ENCODE peak calls at places on chromosomes 3 and 15, in four cellular contexts. One of them, this sample, is unnamed.

GRCh38 chr15:51793521-51793920 is 35.9 kb upstream of the TMOD3 start:
- DNase-seq in activated naive CD4-positive, alpha-beta T cell treated with anti-CD3 and anti-CD28 coated beads, Interleukin-2, amount 50 U/mL, for 72 hours: no peak
- DNase-seq in glomerular endothelial cell: no peak
- DNase-seq in neuronal stem cell: no peak
- DNase-seq in this sample: no peak

GRCh38 chr3:71787851-71788405 is 3.0 kb upstream of the PROK2 start:
- DNase-seq in activated naive CD4-positive, alpha-beta T cell treated with anti-CD3 and anti-CD28 coated beads, Interleukin-2, amount 50 U/mL, for 72 hours: no peak
- DNase-seq in neuronal stem cell: no peak
- DNase-seq in glomerular endothelial cell: no peak
- DNase-seq in this sample: no peak

GRCh38 chr3:15297592-15298350 is 34.6 kb downstream of the SH3BP5 start:
- DNase-seq in activated naive CD4-positive, alpha-beta T cell treated with anti-CD3 and anti-CD28 coated beads, Interleukin-2, amount 50 U/mL, for 72 hours: no peak
- DNase-seq in neuronal stem cell: no peak
- DNase-seq in glomerular endothelial cell: no peak
- DNase-seq in this sample: no peak

GRCh38 chr3:48564022-48564421 is 441 bp upstream of the UCN2 start:
- DNase-seq in activated naive CD4-positive, alpha-beta T cell treated with anti-CD3 and anti-CD28 coated beads, Interleukin-2, amount 50 U/mL, for 72 hours: no peak
- DNase-seq in neuronal stem cell: no peak
- DNase-seq in glomerular endothelial cell: no peak
- DNase-seq in this sample: no peak

GRCh38 chr3:100023150-100023549 is 91.2 kb downstream of the FILIP1L start:
- DNase-seq in glomerular endothelial cell: no peak
- DNase-seq in activated naive CD4-positive, alpha-beta T cell treated with anti-CD3 and anti-CD28 coated beads, Interleukin-2, amount 50 U/mL, for 72 hours: no peak
- DNase-seq in neuronal stem cell: no peak
- DNase-seq in this sample: no peak

GRCh38 chr3:45227946-45228345 is 1.9 kb upstream of the TMEM158 start:
- DNase-seq in activated naive CD4-positive, alpha-beta T cell treated with anti-CD3 and anti-CD28 coated beads, Interleukin-2, amount 50 U/mL, for 72 hours: no peak
- DNase-seq in neuronal stem cell: no peak
- DNase-seq in glomerular endothelial cell: no peak
- DNase-seq in this sample: no peak

GRCh38 chr15:100291106-100291505 is 50.7 kb downstream of the ADAMTS17 start:
- DNase-seq in glomerular endothelial cell: no peak
- DNase-seq in neuronal stem cell: no peak
- DNase-seq in activated naive CD4-positive, alpha-beta T cell treated with anti-CD3 and anti-CD28 coated beads, Interleukin-2, amount 50 U/mL, for 72 hours: no peak
- DNase-seq in this sample: no peak

GRCh38 chr3:107838196-107838595 is 252.6 kb downstream of the CD47 start:
- DNase-seq in neuronal stem cell: no peak
- DNase-seq in activated naive CD4-positive, alpha-beta T cell treated with anti-CD3 and anti-CD28 coated beads, Interleukin-2, amount 50 U/mL, for 72 hours: no peak
- DNase-seq in glomerular endothelial cell: no peak
- DNase-seq in this sample: no peak

GRCh38 chr3:113211370-113212154 is at the start of gene BOC:
- DNase-seq in glomerular endothelial cell: no peak
- DNase-seq in activated naive CD4-positive, alpha-beta T cell treated with anti-CD3 and anti-CD28 coated beads, Interleukin-2, amount 50 U/mL, for 72 hours: peak
- DNase-seq in neuronal stem cell: peak
- DNase-seq in this sample: peak

GRCh38 chr15:31304736-31305365 is 21.8 kb upstream of the KLF13 start:
- DNase-seq in neuronal stem cell: no peak
- DNase-seq in glomerular endothelial cell: no peak
- DNase-seq in activated naive CD4-positive, alpha-beta T cell treated with anti-CD3 and anti-CD28 coated beads, Interleukin-2, amount 50 U/mL, for 72 hours: no peak
- DNase-seq in this sample: no peak

GRCh38 chr3:36444909-36445308 is 64.6 kb downstream of the STAC start:
- DNase-seq in glomerular endothelial cell: no peak
- DNase-seq in neuronal stem cell: no peak
- DNase-seq in activated naive CD4-positive, alpha-beta T cell treated with anti-CD3 and anti-CD28 coated beads, Interleukin-2, amount 50 U/mL, for 72 hours: no peak
- DNase-seq in this sample: no peak

GRCh38 chr3:32453346-32453745 is 49.3 kb downstream of the CMTM6 start:
- DNase-seq in neuronal stem cell: no peak
- DNase-seq in glomerular endothelial cell: no peak
- DNase-seq in activated naive CD4-positive, alpha-beta T cell treated with anti-CD3 and anti-CD28 coated beads, Interleukin-2, amount 50 U/mL, for 72 hours: no peak
- DNase-seq in this sample: no peak

GRCh38 chr3:156176048-156176447 is 55.7 kb downstream of the KCNAB1 start:
- DNase-seq in glomerular endothelial cell: no peak
- DNase-seq in activated naive CD4-positive, alpha-beta T cell treated with anti-CD3 and anti-CD28 coated beads, Interleukin-2, amount 50 U/mL, for 72 hours: no peak
- DNase-seq in neuronal stem cell: no peak
- DNase-seq in this sample: no peak

GRCh38 chr3:195446359-195446758 is 3.5 kb upstream of the ACAP2 start:
- DNase-seq in neuronal stem cell: no peak
- DNase-seq in glomerular endothelial cell: no peak
- DNase-seq in activated naive CD4-positive, alpha-beta T cell treated with anti-CD3 and anti-CD28 coated beads, Interleukin-2, amount 50 U/mL, for 72 hours: no peak
- DNase-seq in this sample: no peak

GRCh38 chr3:19866751-19867347 is 67.2 kb downstream of the EFHB start:
- DNase-seq in activated naive CD4-positive, alpha-beta T cell treated with anti-CD3 and anti-CD28 coated beads, Interleukin-2, amount 50 U/mL, for 72 hours: peak
- DNase-seq in glomerular endothelial cell: peak
- DNase-seq in neuronal stem cell: peak
- DNase-seq in this sample: peak

GRCh38 chr3:195082811-195083210 is 188.1 kb downstream of the XXYLT1 start:
- DNase-seq in neuronal stem cell: no peak
- DNase-seq in glomerular endothelial cell: no peak
- DNase-seq in activated naive CD4-positive, alpha-beta T cell treated with anti-CD3 and anti-CD28 coated beads, Interleukin-2, amount 50 U/mL, for 72 hours: no peak
- DNase-seq in this sample: no peak

GRCh38 chr3:23594897-23595670 is 210.7 kb upstream of the UBE2E1 start:
- DNase-seq in neuronal stem cell: no peak
- DNase-seq in activated naive CD4-positive, alpha-beta T cell treated with anti-CD3 and anti-CD28 coated beads, Interleukin-2, amount 50 U/mL, for 72 hours: no peak
- DNase-seq in glomerular endothelial cell: no peak
- DNase-seq in this sample: no peak

GRCh38 chr3:155233213-155233612 is 60.3 kb downstream of the STRIT1 start:
- DNase-seq in activated naive CD4-positive, alpha-beta T cell treated with anti-CD3 and anti-CD28 coated beads, Interleukin-2, amount 50 U/mL, for 72 hours: no peak
- DNase-seq in glomerular endothelial cell: no peak
- DNase-seq in neuronal stem cell: no peak
- DNase-seq in this sample: peak

GRCh38 chr3:38588995-38589937 is 60.2 kb downstream of the SCN5A start:
- DNase-seq in neuronal stem cell: no peak
- DNase-seq in activated naive CD4-positive, alpha-beta T cell treated with anti-CD3 and anti-CD28 coated beads, Interleukin-2, amount 50 U/mL, for 72 hours: no peak
- DNase-seq in glomerular endothelial cell: no peak
- DNase-seq in this sample: no peak

GRCh38 chr15:90989040-90989768 is 5.1 kb downstream of the PRC1 start:
- DNase-seq in activated naive CD4-positive, alpha-beta T cell treated with anti-CD3 and anti-CD28 coated beads, Interleukin-2, amount 50 U/mL, for 72 hours: no peak
- DNase-seq in glomerular endothelial cell: no peak
- DNase-seq in neuronal stem cell: no peak
- DNase-seq in this sample: no peak

GRCh38 chr15:47466357-47466756 is 250.9 kb upstream of the SEMA6D start:
- DNase-seq in activated naive CD4-positive, alpha-beta T cell treated with anti-CD3 and anti-CD28 coated beads, Interleukin-2, amount 50 U/mL, for 72 hours: no peak
- DNase-seq in neuronal stem cell: no peak
- DNase-seq in glomerular endothelial cell: peak
- DNase-seq in this sample: no peak

GRCh38 chr3:50220109-50220508 is 15.0 kb downstream of the SLC38A3 start:
- DNase-seq in glomerular endothelial cell: no peak
- DNase-seq in activated naive CD4-positive, alpha-beta T cell treated with anti-CD3 and anti-CD28 coated beads, Interleukin-2, amount 50 U/mL, for 72 hours: no peak
- DNase-seq in neuronal stem cell: no peak
- DNase-seq in this sample: no peak

GRCh38 chr15:70852501-70853269 is 1.3 kb downstream of the LARP6 start:
- DNase-seq in activated naive CD4-positive, alpha-beta T cell treated with anti-CD3 and anti-CD28 coated beads, Interleukin-2, amount 50 U/mL, for 72 hours: no peak
- DNase-seq in glomerular endothelial cell: no peak
- DNase-seq in neuronal stem cell: no peak
- DNase-seq in this sample: no peak

GRCh38 chr3:183857863-183858262 is 26.8 kb downstream of the PARL start:
- DNase-seq in activated naive CD4-positive, alpha-beta T cell treated with anti-CD3 and anti-CD28 coated beads, Interleukin-2, amount 50 U/mL, for 72 hours: no peak
- DNase-seq in glomerular endothelial cell: no peak
- DNase-seq in neuronal stem cell: no peak
- DNase-seq in this sample: no peak

GRCh38 chr15:71658827-71659729 is 151.3 kb upstream of the NR2E3 start:
- DNase-seq in activated naive CD4-positive, alpha-beta T cell treated with anti-CD3 and anti-CD28 coated beads, Interleukin-2, amount 50 U/mL, for 72 hours: no peak
- DNase-seq in glomerular endothelial cell: no peak
- DNase-seq in neuronal stem cell: no peak
- DNase-seq in this sample: no peak

GRCh38 chr3:185796431-185797107 is 28.3 kb downstream of the IGF2BP2 start:
- DNase-seq in glomerular endothelial cell: no peak
- DNase-seq in neuronal stem cell: no peak
- DNase-seq in activated naive CD4-positive, alpha-beta T cell treated with anti-CD3 and anti-CD28 coated beads, Interleukin-2, amount 50 U/mL, for 72 hours: no peak
- DNase-seq in this sample: peak

GRCh38 chr3:134003066-134003465 is 26.7 kb downstream of the SLCO2A1 start:
- DNase-seq in activated naive CD4-positive, alpha-beta T cell treated with anti-CD3 and anti-CD28 coated beads, Interleukin-2, amount 50 U/mL, for 72 hours: no peak
- DNase-seq in neuronal stem cell: no peak
- DNase-seq in glomerular endothelial cell: no peak
- DNase-seq in this sample: no peak

GRCh38 chr3:169085827-169086226 is 577.7 kb downstream of the MECOM start:
- DNase-seq in neuronal stem cell: no peak
- DNase-seq in activated naive CD4-positive, alpha-beta T cell treated with anti-CD3 and anti-CD28 coated beads, Interleukin-2, amount 50 U/mL, for 72 hours: no peak
- DNase-seq in glomerular endothelial cell: no peak
- DNase-seq in this sample: no peak

GRCh38 chr3:170765419-170766078 is 104.4 kb downstream of the RPL22L1 start:
- DNase-seq in activated naive CD4-positive, alpha-beta T cell treated with anti-CD3 and anti-CD28 coated beads, Interleukin-2, amount 50 U/mL, for 72 hours: no peak
- DNase-seq in glomerular endothelial cell: no peak
- DNase-seq in neuronal stem cell: no peak
- DNase-seq in this sample: no peak

GRCh38 chr3:57158316-57158715 is 6.8 kb downstream of the IL17RD start:
- DNase-seq in glomerular endothelial cell: no peak
- DNase-seq in neuronal stem cell: no peak
- DNase-seq in activated naive CD4-positive, alpha-beta T cell treated with anti-CD3 and anti-CD28 coated beads, Interleukin-2, amount 50 U/mL, for 72 hours: no peak
- DNase-seq in this sample: no peak

GRCh38 chr15:42729409-42729808 is 7.5 kb downstream of the CDAN1 start:
- DNase-seq in activated naive CD4-positive, alpha-beta T cell treated with anti-CD3 and anti-CD28 coated beads, Interleukin-2, amount 50 U/mL, for 72 hours: no peak
- DNase-seq in neuronal stem cell: no peak
- DNase-seq in glomerular endothelial cell: no peak
- DNase-seq in this sample: no peak

GRCh38 chr15:39145854-39146253 is 435.0 kb upstream of the THBS1 start:
- DNase-seq in activated naive CD4-positive, alpha-beta T cell treated with anti-CD3 and anti-CD28 coated beads, Interleukin-2, amount 50 U/mL, for 72 hours: no peak
- DNase-seq in neuronal stem cell: no peak
- DNase-seq in glomerular endothelial cell: no peak
- DNase-seq in this sample: peak

GRCh38 chr15:29116970-29117700 is 152.5 kb downstream of the NSMCE3 start:
- DNase-seq in neuronal stem cell: no peak
- DNase-seq in activated naive CD4-positive, alpha-beta T cell treated with anti-CD3 and anti-CD28 coated beads, Interleukin-2, amount 50 U/mL, for 72 hours: no peak
- DNase-seq in glomerular endothelial cell: no peak
- DNase-seq in this sample: no peak

GRCh38 chr3:138594150-138594934 is at the start of gene CEP70:
- DNase-seq in activated naive CD4-positive, alpha-beta T cell treated with anti-CD3 and anti-CD28 coated beads, Interleukin-2, amount 50 U/mL, for 72 hours: peak
- DNase-seq in neuronal stem cell: peak
- DNase-seq in glomerular endothelial cell: peak
- DNase-seq in this sample: peak

GRCh38 chr3:70090322-70090913 is 90.9 kb downstream of the SAMMSON start:
- DNase-seq in glomerular endothelial cell: no peak
- DNase-seq in activated naive CD4-positive, alpha-beta T cell treated with anti-CD3 and anti-CD28 coated beads, Interleukin-2, amount 50 U/mL, for 72 hours: no peak
- DNase-seq in neuronal stem cell: no peak
- DNase-seq in this sample: peak

GRCh38 chr3:8182904-8183303 is 318.7 kb upstream of the LMCD1 start:
- DNase-seq in activated naive CD4-positive, alpha-beta T cell treated with anti-CD3 and anti-CD28 coated beads, Interleukin-2, amount 50 U/mL, for 72 hours: no peak
- DNase-seq in neuronal stem cell: no peak
- DNase-seq in glomerular endothelial cell: no peak
- DNase-seq in this sample: no peak

GRCh38 chr15:72770673-72771328 is 12.8 kb downstream of the ADPGK start:
- DNase-seq in activated naive CD4-positive, alpha-beta T cell treated with anti-CD3 and anti-CD28 coated beads, Interleukin-2, amount 50 U/mL, for 72 hours: peak
- DNase-seq in neuronal stem cell: no peak
- DNase-seq in glomerular endothelial cell: no peak
- DNase-seq in this sample: no peak

GRCh38 chr15:66934315-66934930 is 131.0 kb upstream of the SMAD3 start:
- DNase-seq in neuronal stem cell: no peak
- DNase-seq in activated naive CD4-positive, alpha-beta T cell treated with anti-CD3 and anti-CD28 coated beads, Interleukin-2, amount 50 U/mL, for 72 hours: no peak
- DNase-seq in glomerular endothelial cell: no peak
- DNase-seq in this sample: no peak